ENCODE peak calls at places on chromosomes 13 and 19, in seven cellular contexts. One of them, this sample, is unnamed.

GRCh38 chr13:73715114-73715909 is 418.9 kb downstream of the KLF12 start:
- DNase-seq in transverse colon: no peak
- DNase-seq in AG04450: no peak
- DNase-seq in WTC11: no peak
- DNase-seq in stomach: no peak
- DNase-seq in DND-41: peak; percentile 76
- DNase-seq in endothelial cell: no peak
- DNase-seq in this sample: no peak

GRCh38 chr13:91154553-91154952 is 192.9 kb upstream of the MIR17HG start:
- DNase-seq in transverse colon: no peak
- DNase-seq in AG04450: no peak
- DNase-seq in WTC11: no peak
- DNase-seq in stomach: no peak
- DNase-seq in DND-41: no peak
- DNase-seq in endothelial cell: no peak
- DNase-seq in this sample: no peak

GRCh38 chr13:110914293-110915056 is 394 bp downstream of the ANKRD10 start:
- DNase-seq in transverse colon: peak; percentile 76
- DNase-seq in AG04450: no peak
- DNase-seq in WTC11: peak; percentile 74
- DNase-seq in stomach: peak; percentile 77
- DNase-seq in DND-41: peak; percentile 88
- DNase-seq in endothelial cell: peak; percentile 82
- DNase-seq in this sample: no peak

GRCh38 chr19:20162821-20163220 is 4.2 kb upstream of the ZNF486 start:
- DNase-seq in transverse colon: no peak
- DNase-seq in AG04450: no peak
- DNase-seq in WTC11: no peak
- DNase-seq in stomach: no peak
- DNase-seq in DND-41: peak; percentile 56
- DNase-seq in endothelial cell: peak; percentile 42
- DNase-seq in this sample: no peak

GRCh38 chr13:100394005-100394695 is 194.4 kb downstream of the GGACT start:
- DNase-seq in transverse colon: no peak
- DNase-seq in AG04450: peak; percentile 61
- DNase-seq in WTC11: no peak
- DNase-seq in stomach: no peak
- DNase-seq in DND-41: no peak
- DNase-seq in endothelial cell: no peak
- DNase-seq in this sample: no peak

GRCh38 chr19:17556995-17557394 is 1.5 kb downstream of the COLGALT1 start:
- DNase-seq in transverse colon: no peak
- DNase-seq in AG04450: no peak
- DNase-seq in WTC11: no peak
- DNase-seq in stomach: no peak
- DNase-seq in DND-41: no peak
- DNase-seq in endothelial cell: no peak
- DNase-seq in this sample: no peak

GRCh38 chr19:5926641-5927438 is 12.8 kb downstream of the CAPS start:
- DNase-seq in transverse colon: peak; percentile 33
- DNase-seq in AG04450: no peak
- DNase-seq in WTC11: no peak
- DNase-seq in stomach: no peak
- DNase-seq in DND-41: no peak
- DNase-seq in endothelial cell: no peak
- DNase-seq in this sample: no peak

GRCh38 chr13:99658266-99658991 is 157.2 kb downstream of the TM9SF2 start:
- DNase-seq in transverse colon: peak; percentile 37
- DNase-seq in AG04450: no peak
- DNase-seq in WTC11: peak; percentile 74
- DNase-seq in stomach: peak; percentile 65
- DNase-seq in DND-41: peak; percentile 59
- DNase-seq in endothelial cell: peak; percentile 56
- DNase-seq in this sample: no peak

GRCh38 chr13:78604782-78605611 is 1.6 kb upstream of the POU4F1 start:
- DNase-seq in transverse colon: no peak
- DNase-seq in AG04450: no peak
- DNase-seq in WTC11: peak; percentile 47
- DNase-seq in stomach: no peak
- DNase-seq in DND-41: peak; percentile 79
- DNase-seq in endothelial cell: no peak
- DNase-seq in this sample: no peak

GRCh38 chr13:97328222-97328790 is 105.7 kb upstream of the RAP2A start:
- DNase-seq in transverse colon: no peak
- DNase-seq in AG04450: peak; percentile 58
- DNase-seq in WTC11: peak; percentile 57
- DNase-seq in stomach: no peak
- DNase-seq in DND-41: no peak
- DNase-seq in endothelial cell: peak; percentile 48
- DNase-seq in this sample: no peak

GRCh38 chr19:5369962-5370367 is 29.4 kb upstream of the PTPRS start:
- DNase-seq in transverse colon: peak; percentile 54
- DNase-seq in AG04450: no peak
- DNase-seq in WTC11: peak; percentile 93
- DNase-seq in stomach: peak; percentile 69
- DNase-seq in DND-41: peak; percentile 60
- DNase-seq in endothelial cell: peak; percentile 91
- DNase-seq in this sample: peak; percentile 48

GRCh38 chr19:10797541-10798256 is 38.3 kb downstream of the TMED1 start:
- DNase-seq in transverse colon: no peak
- DNase-seq in AG04450: no peak
- DNase-seq in WTC11: no peak
- DNase-seq in stomach: no peak
- DNase-seq in DND-41: no peak
- DNase-seq in endothelial cell: no peak
- DNase-seq in this sample: no peak

GRCh38 chr13:47076536-47076935 is 179.7 kb upstream of the HTR2A start:
- DNase-seq in transverse colon: no peak
- DNase-seq in AG04450: no peak
- DNase-seq in WTC11: no peak
- DNase-seq in stomach: no peak
- DNase-seq in DND-41: no peak
- DNase-seq in endothelial cell: no peak
- DNase-seq in this sample: no peak

GRCh38 chr19:14089412-14089661 is 1.2 kb downstream of the SAMD1 start:
- DNase-seq in transverse colon: no peak
- DNase-seq in AG04450: no peak
- DNase-seq in WTC11: no peak
- DNase-seq in stomach: no peak
- DNase-seq in DND-41: no peak
- DNase-seq in endothelial cell: no peak
- DNase-seq in this sample: no peak

GRCh38 chr13:50277127-50277526 is 261.9 kb downstream of the KCNRG start:
- DNase-seq in transverse colon: no peak
- DNase-seq in AG04450: no peak
- DNase-seq in WTC11: no peak
- DNase-seq in stomach: no peak
- DNase-seq in DND-41: no peak
- DNase-seq in endothelial cell: no peak
- DNase-seq in this sample: no peak

GRCh38 chr13:42970824-42971669 is 21.0 kb downstream of the EPSTI1 start:
- DNase-seq in transverse colon: peak; percentile 50
- DNase-seq in AG04450: no peak
- DNase-seq in WTC11: peak; percentile 41
- DNase-seq in stomach: peak; percentile 47
- DNase-seq in DND-41: peak; percentile 53
- DNase-seq in endothelial cell: peak; percentile 51
- DNase-seq in this sample: no peak

GRCh38 chr13:27358420-27358819 is 66.0 kb upstream of the GTF3A start:
- DNase-seq in transverse colon: no peak
- DNase-seq in AG04450: no peak
- DNase-seq in WTC11: no peak
- DNase-seq in stomach: no peak
- DNase-seq in DND-41: no peak
- DNase-seq in endothelial cell: no peak
- DNase-seq in this sample: no peak

GRCh38 chr13:109904218-109904617 is 117.8 kb upstream of the IRS2 start:
- DNase-seq in transverse colon: no peak
- DNase-seq in AG04450: no peak
- DNase-seq in WTC11: no peak
- DNase-seq in stomach: no peak
- DNase-seq in DND-41: no peak
- DNase-seq in endothelial cell: no peak
- DNase-seq in this sample: no peak

GRCh38 chr13:74158028-74158427 is 23.8 kb upstream of the KLF12 start:
- DNase-seq in transverse colon: no peak
- DNase-seq in AG04450: peak; percentile 11
- DNase-seq in WTC11: no peak
- DNase-seq in stomach: no peak
- DNase-seq in DND-41: no peak
- DNase-seq in endothelial cell: no peak
- DNase-seq in this sample: no peak

GRCh38 chr19:11284535-11284934 is 11.4 kb upstream of the TSPAN16 start:
- DNase-seq in transverse colon: no peak
- DNase-seq in AG04450: no peak
- DNase-seq in WTC11: no peak
- DNase-seq in stomach: no peak
- DNase-seq in DND-41: no peak
- DNase-seq in endothelial cell: no peak
- DNase-seq in this sample: no peak

GRCh38 chr13:86976521-86977324 is 694.4 kb upstream of the SLITRK5 start:
- DNase-seq in transverse colon: no peak
- DNase-seq in AG04450: no peak
- DNase-seq in WTC11: no peak
- DNase-seq in stomach: no peak
- DNase-seq in DND-41: no peak
- DNase-seq in endothelial cell: no peak
- DNase-seq in this sample: no peak

GRCh38 chr19:16615788-16616187 is 12.2 kb downstream of the MED26 start:
- DNase-seq in transverse colon: no peak
- DNase-seq in AG04450: no peak
- DNase-seq in WTC11: no peak
- DNase-seq in stomach: no peak
- DNase-seq in DND-41: no peak
- DNase-seq in endothelial cell: no peak
- DNase-seq in this sample: no peak

GRCh38 chr19:48255376-48256303 is at the start of gene CARD8:
- DNase-seq in transverse colon: peak; percentile 87
- DNase-seq in AG04450: peak; percentile 65
- DNase-seq in WTC11: peak; percentile 69
- DNase-seq in stomach: peak; percentile 82
- DNase-seq in DND-41: peak; percentile 90
- DNase-seq in endothelial cell: peak; percentile 67
- DNase-seq in this sample: peak; percentile 56
- TF ChIP-seq CTCF in transverse colon: peak; percentile 38
- TF ChIP-seq CTCF in AG04450: peak; percentile 15
- TF ChIP-seq CTCF in WTC11: no peak
- TF ChIP-seq CTCF in stomach: no peak
- TF ChIP-seq CTCF in DND-41: peak; percentile 18
- TF ChIP-seq CTCF in endothelial cell: no peak
- TF ChIP-seq CTCF in this sample: no peak

DNA sequence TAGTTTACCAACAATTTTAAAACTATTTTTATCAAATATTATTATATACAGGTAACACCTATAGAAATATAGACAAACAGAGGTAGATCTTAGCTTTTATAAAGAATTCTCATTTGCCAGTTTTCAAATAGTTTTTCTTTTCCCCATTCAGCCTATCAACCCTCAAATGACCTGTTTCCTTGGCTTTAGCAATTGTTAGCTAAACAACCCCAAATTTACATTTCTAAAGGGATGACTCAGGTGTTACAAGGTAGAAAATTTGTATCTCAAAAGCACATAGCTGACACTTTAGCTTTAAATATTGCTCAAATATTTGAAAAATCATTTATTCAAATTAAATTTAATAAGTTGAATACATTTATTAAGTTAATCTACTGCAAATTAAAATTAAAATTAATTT is 1207.2 kb downstream of the SLITRK1 start:
- DNase-seq in transverse colon: no peak
- DNase-seq in AG04450: no peak
- DNase-seq in WTC11: no peak
- DNase-seq in stomach: no peak
- DNase-seq in DND-41: no peak
- DNase-seq in endothelial cell: no peak
- DNase-seq in this sample: no peak
- TF ChIP-seq CTCF in transverse colon: no peak
- TF ChIP-seq CTCF in AG04450: no peak
- TF ChIP-seq CTCF in WTC11: no peak
- TF ChIP-seq CTCF in stomach: no peak
- TF ChIP-seq CTCF in DND-41: no peak
- TF ChIP-seq CTCF in endothelial cell: no peak
- TF ChIP-seq CTCF in this sample: no peak

GRCh38 chr19:36030264-36031148 is 2.2 kb downstream of the CLIP3 start:
- DNase-seq in transverse colon: no peak
- DNase-seq in AG04450: no peak
- DNase-seq in WTC11: no peak
- DNase-seq in stomach: no peak
- DNase-seq in DND-41: no peak
- DNase-seq in endothelial cell: no peak
- DNase-seq in this sample: no peak
- TF ChIP-seq CTCF in transverse colon: no peak
- TF ChIP-seq CTCF in AG04450: peak; percentile 11
- TF ChIP-seq CTCF in WTC11: no peak
- TF ChIP-seq CTCF in stomach: no peak
- TF ChIP-seq CTCF in DND-41: no peak
- TF ChIP-seq CTCF in endothelial cell: no peak
- TF ChIP-seq CTCF in this sample: no peak

DNA sequence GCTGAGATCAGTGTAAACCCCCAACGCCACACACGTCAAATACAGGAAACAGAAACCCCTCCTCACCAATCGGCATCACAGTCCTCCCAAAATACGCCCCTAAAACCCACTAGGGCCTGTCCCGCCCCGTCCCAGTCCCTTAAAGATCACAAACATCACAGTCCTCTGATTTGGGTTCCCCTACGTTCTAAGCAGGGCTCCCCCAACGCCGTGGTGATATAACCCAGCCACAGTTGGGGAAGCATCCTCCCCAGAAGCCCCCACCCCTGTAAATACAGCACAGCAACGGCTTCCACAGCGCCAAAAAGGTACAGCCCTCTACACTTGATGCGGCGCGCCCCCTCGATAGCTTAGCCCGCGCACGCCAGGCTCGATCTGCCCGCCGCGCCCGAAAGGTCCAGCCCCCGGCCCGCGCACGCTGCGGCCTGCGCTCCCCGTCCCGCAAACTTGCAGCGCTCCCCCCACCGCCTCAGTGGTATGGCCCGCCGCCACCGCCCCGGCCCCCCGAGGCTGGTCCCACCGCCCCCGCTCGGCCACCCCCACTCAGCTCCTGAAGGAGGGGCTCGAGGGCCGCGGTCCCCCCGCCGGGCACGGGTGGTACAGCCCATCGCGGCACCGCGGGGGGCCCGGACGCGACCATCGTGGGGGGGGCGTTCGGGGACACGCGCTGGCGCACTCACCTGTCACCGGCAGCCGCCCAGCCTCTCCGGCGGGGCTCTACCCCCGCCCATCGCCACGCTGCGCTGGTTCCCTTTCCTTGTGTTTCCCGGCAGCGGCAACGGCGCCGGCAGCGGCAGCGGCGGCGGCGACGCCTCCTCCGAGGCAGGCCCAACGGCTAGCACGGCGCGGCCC is at the start of gene AKT2:
- DNase-seq in transverse colon: no peak
- DNase-seq in AG04450: peak; percentile 8
- DNase-seq in WTC11: peak; percentile 88
- DNase-seq in stomach: no peak
- DNase-seq in DND-41: peak; percentile 87
- DNase-seq in endothelial cell: peak; percentile 77
- DNase-seq in this sample: no peak
- TF ChIP-seq CTCF in transverse colon: no peak
- TF ChIP-seq CTCF in AG04450: no peak
- TF ChIP-seq CTCF in WTC11: peak; percentile 14
- TF ChIP-seq CTCF in stomach: no peak
- TF ChIP-seq CTCF in DND-41: no peak
- TF ChIP-seq CTCF in endothelial cell: no peak
- TF ChIP-seq CTCF in this sample: no peak